ENCODE peak calls at places on chromosomes 2 and 18, in six cellular contexts. A is PC-9, O is astrocyte, G is GM23248, K is mesendoderm, U is GM23338. R is an unnamed sample. For H3K79me2 and H3K27me3, the result is how much of the 10 kb centered on the place peaks cover.

GRCh38 chr2:210399440-210400041 is 77.0 kb downstream of the LANCL1 start:
- DNase-seq in G (peak), U (no peak), A (no peak), K (no peak), O (peak), R (peak)

GRCh38 chr2:26503238-26503880 is 25.4 kb upstream of the OTOF start:
- DNase-seq in O (peak), K (peak), U (peak), G (peak), A (peak), R (peak)

GRCh38 chr2:27251786-27252185 is 11.1 kb downstream of the SLC30A3 start:
- DNase-seq in U (no peak), O (no peak), K (no peak), G (no peak), A (no peak), R (no peak)

GRCh38 chr18:3815991-3816390 is 366.0 kb downstream of the TGIF1 start:
- DNase-seq in A (no peak), G (no peak), O (no peak), U (no peak), K (no peak), R (no peak)

GRCh38 chr18:37306420-37306819 is 259.2 kb downstream of the CELF4 start:
- DNase-seq in A (no peak), G (no peak), U (no peak), O (no peak), K (no peak), R (no peak)

GRCh38 chr2:10035053-10035422 is 8.3 kb upstream of the KLF11 start:
- DNase-seq in A (no peak), O (no peak), G (no peak), K (no peak), U (no peak), R (no peak)

GRCh38 chr2:129080715-129081472 is 762.2 kb upstream of the HS6ST1 start:
- DNase-seq in G (no peak), U (no peak), A (no peak), K (no peak), O (no peak), R (no peak)

GRCh38 chr18:48842259-48843061 is 108.3 kb downstream of the SMAD7 start:
- DNase-seq in A (no peak), K (peak), U (no peak), G (no peak), O (no peak), R (no peak)

GRCh38 chr2:134169788-134170187 is 84.1 kb upstream of the MGAT5 start:
- DNase-seq in O (no peak), K (no peak), A (no peak), G (no peak), U (no peak), R (peak)

GRCh38 chr2:63000801-63001200 is 49.8 kb upstream of the OTX1 start:
- DNase-seq in K (no peak), A (no peak), G (peak), U (no peak), O (peak), R (no peak)

GRCh38 chr2:36425771-36426340 is 70.3 kb downstream of the CRIM1 start:
- DNase-seq in U (no peak), O (no peak), G (peak), A (no peak), K (no peak), R (no peak)

GRCh38 chr2:26409785-26410184 is 8.1 kb downstream of the DRC1 start:
- DNase-seq in K (no peak), G (no peak), O (no peak), U (no peak), A (no peak), R (no peak)

GRCh38 chr18:21359746-21360145 is 117.7 kb downstream of the GREB1L start:
- DNase-seq in G (peak), K (no peak), A (no peak), O (no peak), U (no peak), R (no peak)

GRCh38 chr2:235238537-235238936 is 255.3 kb upstream of the AGAP1 start:
- DNase-seq in G (peak), A (no peak), O (peak), K (no peak), U (no peak), R (no peak)

GRCh38 chr2:11867926-11868325 is 121.5 kb downstream of the LPIN1 start:
- DNase-seq in G (no peak), A (no peak), K (no peak), O (no peak), U (no peak), R (peak)

GRCh38 chr2:67268806-67269205 is 128.3 kb upstream of the ETAA1 start:
- DNase-seq in O (peak), K (no peak), G (peak), A (no peak), U (no peak), R (peak)

GRCh38 chr18:22346968-22347611 is 70.6 kb downstream of the CTAGE1 start:
- DNase-seq in K (peak), A (peak), G (peak), O (peak), U (peak), R (no peak)

GRCh38 chr2:14301331-14301730 is 331.2 kb upstream of the LRATD1 start:
- DNase-seq in A (no peak), O (no peak), K (peak), G (no peak), U (peak), R (no peak)

GRCh38 chr2:72979896-72980295 is 62.6 kb downstream of the EMX1 start:
- DNase-seq in O (no peak), U (no peak), A (no peak), G (no peak), K (no peak), R (no peak)

GRCh38 chr2:121185571-121186074 is 99.4 kb downstream of the TFCP2L1 start:
- DNase-seq in A (peak), G (peak), K (no peak), U (no peak), O (peak), R (peak)

GRCh38 chr2:146873646-146874259 is 971.1 kb upstream of the ACVR2A start:
- DNase-seq in U (no peak), K (no peak), O (no peak), G (no peak), A (peak), R (no peak)

GRCh38 chr2:50006327-50006726 is 852.0 kb upstream of the FSHR start:
- DNase-seq in K (peak), U (peak), A (no peak), O (no peak), G (no peak), R (no peak)

GRCh38 chr2:202609381-202610145 is 25.2 kb upstream of the FAM117B start:
- DNase-seq in K (peak), G (peak), O (no peak), A (no peak), U (no peak), R (peak)

GRCh38 chr2:106631281-106631680 is 144.1 kb downstream of the CD8B2 start:
- DNase-seq in K (no peak), G (no peak), U (no peak), A (no peak), O (no peak), R (no peak)

GRCh38 chr2:165055081-165055879 is 100.0 kb upstream of the SLC38A11 start:
- DNase-seq in G (no peak), O (peak), A (no peak), U (no peak), K (peak), R (no peak)

GRCh38 chr18:8962192-8962772 is 140.2 kb upstream of the NDUFV2 start:
- DNase-seq in K (no peak), G (no peak), A (no peak), U (no peak), O (no peak), R (no peak)

GRCh38 chr2:112765251-112765650 is 842 bp upstream of the CKAP2L start:
- DNase-seq in U (no peak), K (no peak), G (peak), O (no peak), A (no peak), R (no peak)

GRCh38 chr18:48336332-48336731 is 72.9 kb downstream of the ZBTB7C start:
- DNase-seq in G (peak), U (no peak), A (no peak), O (no peak), K (peak), R (no peak)

GRCh38 chr2:113173563-113174368 is at the start of gene PSD4:
- DNase-seq in K (peak), A (no peak), U (no peak), O (no peak), G (no peak), R (no peak)

GRCh38 chr2:216645636-216645950 is 12.4 kb downstream of the IGFBP2 start:
- DNase-seq in U (no peak), O (no peak), A (no peak), G (no peak), K (no peak), R (no peak)

GRCh38 chr2:41853427-41854191 is 194.2 kb upstream of the PKDCC start:
- DNase-seq in A (peak), O (peak), K (peak), U (peak), G (peak), R (peak)

GRCh38 chr2:70615222-70615621 is 61.6 kb upstream of the TGFA start:
- DNase-seq in K (no peak), U (no peak), G (no peak), O (no peak), A (no peak), R (no peak)

GRCh38 chr2:73494031-73494430 is 108.4 kb downstream of the ALMS1 start:
- DNase-seq in K (peak), O (peak), G (peak), U (peak), A (no peak), R (peak)

GRCh38 chr2:44330801-44331200 is 30.5 kb downstream of the PREPL start:
- DNase-seq in G (peak), U (no peak), K (no peak), O (no peak), A (no peak), R (no peak)

GRCh38 chr2:76748581-76749296 is 773.4 kb downstream of the LRRTM4 start:
- DNase-seq in K (no peak), G (no peak), O (no peak), A (no peak), U (no peak), R (no peak)

DNA sequence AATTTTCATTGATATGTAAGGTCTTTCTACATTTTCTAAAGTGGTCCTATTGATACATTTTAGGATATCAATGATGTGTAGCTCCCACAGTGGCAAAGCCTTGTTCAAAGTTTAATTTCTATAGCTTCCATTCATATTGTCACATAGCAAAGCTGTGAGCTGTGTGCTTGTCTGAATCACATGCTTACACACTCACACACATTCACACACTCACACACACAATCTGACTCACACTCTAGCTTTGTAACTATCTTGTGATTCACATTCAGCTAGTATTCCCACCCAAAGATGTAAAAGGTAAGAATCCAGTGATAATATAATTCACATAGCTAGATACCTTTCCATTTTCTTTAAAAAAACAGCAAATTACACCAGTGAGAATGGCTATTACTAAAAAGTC is 58.7 kb downstream of the MAPRE2 start:
- DNase-seq in K (no peak), U (no peak), O (peak), G (peak), A (no peak), R (peak)
- H3K79me2 ChIP-seq in K (under half), U (under half), O (under half), G (under half), A (under half), R (under half)

GRCh38 chr2:88329815-88330603 is 122.5 kb downstream of the FOXI3 start:
- DNase-seq in G (peak), A (peak), O (peak), U (peak), K (peak), R (peak)

GRCh38 chr2:88334418-88334817 is 118.1 kb downstream of the FOXI3 start:
- DNase-seq in U (no peak), K (no peak), G (no peak), A (no peak), O (no peak), R (no peak)

GRCh38 chr2:88331239-88331638 is 121.3 kb downstream of the FOXI3 start:
- DNase-seq in O (no peak), U (no peak), A (no peak), K (no peak), G (no peak), R (no peak)
- H3K27me3 ChIP-seq in O (under half), U (under half), A (under half), K (under half), G (under half), R (under half)

GRCh38 chr18:55486936-55487335 is 101.1 kb downstream of the TCF4 start:
- DNase-seq in A (no peak), O (no peak), G (no peak), K (no peak), U (no peak), R (no peak)
- H3K79me2 ChIP-seq in A (under half), O (half or more), G (half or more), K (under half), U (half or more), R (under half)

GRCh38 chr2:100821913-100822260 is 1.9 kb downstream of the NPAS2 start:
- DNase-seq in K (no peak), G (no peak), U (no peak), O (no peak), A (no peak), R (no peak)

GRCh38 chr2:100826494-100826893 is 6.6 kb downstream of the NPAS2 start:
- DNase-seq in G (no peak), O (no peak), A (no peak), K (no peak), U (no peak), R (no peak)

GRCh38 chr2:100822587-100823248 is 2.8 kb downstream of the NPAS2 start:
- DNase-seq in O (peak), G (peak), U (no peak), A (no peak), K (no peak), R (peak)

GRCh38 chr2:100823665-100824438 is 3.9 kb downstream of the NPAS2 start:
- DNase-seq in G (no peak), K (no peak), O (no peak), A (no peak), U (no peak), R (no peak)

DNA sequence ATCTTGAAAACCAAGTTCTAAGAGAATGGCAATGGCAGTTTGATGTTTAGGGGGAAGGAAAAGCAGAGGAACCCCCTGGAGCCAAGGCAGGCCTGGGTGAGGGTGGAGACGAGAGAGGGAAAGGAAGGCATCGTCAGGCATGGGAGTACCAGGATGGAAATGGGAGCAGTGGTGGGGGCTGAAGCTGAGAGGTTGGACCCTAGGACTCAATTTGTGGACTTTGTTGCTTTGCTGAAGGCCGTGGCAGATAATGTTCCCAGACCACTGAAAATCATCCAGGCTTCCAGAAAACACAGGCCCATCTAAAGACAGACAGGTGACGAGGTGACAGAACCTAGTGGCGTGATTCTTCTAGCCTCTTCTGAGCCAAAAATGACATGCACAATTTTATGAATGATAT is 4.9 kb downstream of the NPAS2 start:
- DNase-seq in K (no peak), G (no peak), A (no peak), U (no peak), O (no peak), R (no peak)
- H3K27me3 ChIP-seq in K (under half), G (under half), A (under half), U (under half), O (under half), R (under half)

GRCh38 chr2:239293450-239294430 is 107.1 kb downstream of the HDAC4 start:
- DNase-seq in A (no peak), O (no peak), U (no peak), G (no peak), K (no peak), R (no peak)

GRCh38 chr2:239292956-239293355 is 107.9 kb downstream of the HDAC4 start:
- DNase-seq in U (no peak), A (no peak), O (no peak), K (no peak), G (no peak), R (no peak)

GRCh38 chr2:239290618-239291504 is 110.0 kb downstream of the HDAC4 start:
- DNase-seq in K (peak), G (peak), A (no peak), U (peak), O (peak), R (peak)

GRCh38 chr2:239291505-239292350 is 109.1 kb downstream of the HDAC4 start:
- DNase-seq in A (no peak), U (peak), O (no peak), G (no peak), K (peak), R (no peak)

GRCh38 chr2:239292531-239292930 is 108.3 kb downstream of the HDAC4 start:
- DNase-seq in U (no peak), A (no peak), G (no peak), K (no peak), O (no peak), R (no peak)
- H3K79me2 ChIP-seq in U (half or more), A (under half), G (under half), K (under half), O (under half), R (under half)